ENCODE peak calls at places on chromosome 17, in five cellular contexts. Y, U, K, N and S are unnamed samples.

GRCh38 chr17:56172517-56172982 is 19.3 kb downstream of the ANKFN1 start:
- DNase-seq in Y (no peak), U (no peak), K (no peak), N (no peak), S (peak; percentile 75)

GRCh38 chr17:16496820-16497489 is 5.0 kb upstream of the LRRC75A start:
- DNase-seq in Y (no peak), U (no peak), K (no peak), N (no peak), S (no peak)

GRCh38 chr17:20244671-20245070 is 222.7 kb downstream of the LGALS9B start:
- DNase-seq in Y (no peak), U (no peak), K (no peak), N (no peak), S (no peak)

GRCh38 chr17:36136439-36136838 is 32.8 kb downstream of the CCL4 start:
- DNase-seq in Y (no peak), U (no peak), K (no peak), N (no peak), S (no peak)

GRCh38 chr17:61366076-61366714 is 33.4 kb upstream of the TBX2 start:
- DNase-seq in Y (no peak), U (peak; percentile 39), K (no peak), N (no peak), S (no peak)

GRCh38 chr17:9334536-9335446 is 240.8 kb downstream of the STX8 start:
- DNase-seq in Y (no peak), U (no peak), K (no peak), N (peak; percentile 70), S (peak; percentile 7)

GRCh38 chr17:64615025-64615677 is 47.0 kb downstream of the SMURF2 start:
- DNase-seq in Y (no peak), U (no peak), K (no peak), N (no peak), S (peak; percentile 46)

GRCh38 chr17:48240122-48240521 is 132.6 kb downstream of the SNX11 start:
- DNase-seq in Y (no peak), U (no peak), K (no peak), N (no peak), S (peak; percentile 51)

GRCh38 chr17:45888392-45888791 is 6.0 kb upstream of the MAPT start:
- DNase-seq in Y (no peak), U (no peak), K (no peak), N (no peak), S (no peak)

GRCh38 chr17:79160980-79161621 is 86.5 kb downstream of the ENGASE start:
- DNase-seq in Y (no peak), U (no peak), K (no peak), N (peak; percentile 52), S (no peak)